ENCODE peak calls at places on chromosomes 12 and 14, in six cellular contexts. U, R, B, P, H and K are unnamed samples.

GRCh38 chr14:87131879-87132278 is 861.1 kb downstream of the GALC start:
- DNase-seq in H (no peak), U (no peak), P (no peak), B (no peak), R (no peak), K (no peak)

GRCh38 chr12:96045566-96045965 is 10.2 kb upstream of the LTA4H start:
- DNase-seq in H (peak; percentile 28), U (no peak), B (no peak), R (no peak), P (no peak), K (no peak)

GRCh38 chr12:68106660-68107059 is 52.9 kb downstream of the IFNG start:
- DNase-seq in H (no peak), R (no peak), B (no peak), U (no peak), P (no peak), K (no peak)

GRCh38 chr12:84384384-84384783 is 528.2 kb downstream of the SLC6A15 start:
- DNase-seq in R (no peak), H (no peak), B (no peak), U (no peak), P (no peak), K (no peak)

GRCh38 chr12:80925237-80925636 is 12.5 kb downstream of the LIN7A start:
- DNase-seq in R (no peak), P (no peak), H (no peak), B (no peak), U (no peak), K (no peak)

GRCh38 chr12:96261557-96261956 is 67.4 kb downstream of the ELK3 start:
- DNase-seq in B (no peak), H (no peak), R (no peak), P (no peak), U (no peak), K (no peak)

GRCh38 chr12:120037851-120038250 is 48.8 kb downstream of the BICDL1 start:
- DNase-seq in R (no peak), B (no peak), U (no peak), H (no peak), P (no peak), K (no peak)

GRCh38 chr12:88245905-88246304 is 103.8 kb downstream of the TMTC3 start:
- DNase-seq in U (no peak), H (no peak), P (no peak), B (no peak), R (no peak), K (no peak)

GRCh38 chr12:77724367-77724957 is 106.2 kb upstream of the NAV3 start:
- DNase-seq in P (no peak), U (no peak), R (no peak), B (no peak), H (no peak), K (no peak)

GRCh38 chr12:21350975-21351374 is 16.3 kb upstream of the SLCO1A2 start:
- DNase-seq in R (no peak), H (no peak), B (no peak), U (no peak), P (no peak), K (no peak)

GRCh38 chr12:53057816-53058500 is 8.1 kb downstream of the TNS2 start:
- DNase-seq in U (no peak), B (no peak), R (no peak), P (peak; percentile 84), H (no peak), K (no peak)

GRCh38 chr12:9134981-9135628 is 19.4 kb upstream of the A2M start:
- DNase-seq in B (no peak), P (no peak), R (no peak), H (no peak), U (peak; percentile 4), K (no peak)

GRCh38 chr14:38808734-38809455 is 294.1 kb downstream of the SEC23A start:
- DNase-seq in U (no peak), H (peak; percentile 86), P (no peak), B (no peak), R (no peak), K (no peak)
- TF ChIP-seq CTCF in U (no peak), H (peak; percentile 16), P (no peak), B (no peak), R (no peak), K (no peak)

GRCh38 chr12:47902131-47902639 is 2.6 kb downstream of the VDR start:
- DNase-seq in R (no peak), P (no peak), H (no peak), B (no peak), U (no peak), K (no peak)
- H3K4me3 ChIP-seq in R (no peak overlapping the region), P (no peak overlapping the region), H (peak overlapping the region; percentile 52), B (no peak overlapping the region), U (no peak overlapping the region), K (no peak overlapping the region)

GRCh38 chr14:93905623-93906022 is 21.5 kb upstream of the FAM181A start:
- DNase-seq in H (no peak), U (no peak), B (no peak), R (no peak), P (no peak), K (no peak)
- TF ChIP-seq CTCF in H (no peak), U (no peak), B (no peak), R (no peak), P (no peak), K (no peak)

GRCh38 chr14:84237881-84238280 is 1292.1 kb upstream of the FLRT2 start:
- DNase-seq in H (no peak), R (no peak), U (no peak), B (no peak), P (no peak), K (no peak)
- H3K4me3 ChIP-seq in H (no peak overlapping the region), R (no peak overlapping the region), U (no peak overlapping the region), B (no peak overlapping the region), P (no peak overlapping the region), K (no peak overlapping the region)

DNA sequence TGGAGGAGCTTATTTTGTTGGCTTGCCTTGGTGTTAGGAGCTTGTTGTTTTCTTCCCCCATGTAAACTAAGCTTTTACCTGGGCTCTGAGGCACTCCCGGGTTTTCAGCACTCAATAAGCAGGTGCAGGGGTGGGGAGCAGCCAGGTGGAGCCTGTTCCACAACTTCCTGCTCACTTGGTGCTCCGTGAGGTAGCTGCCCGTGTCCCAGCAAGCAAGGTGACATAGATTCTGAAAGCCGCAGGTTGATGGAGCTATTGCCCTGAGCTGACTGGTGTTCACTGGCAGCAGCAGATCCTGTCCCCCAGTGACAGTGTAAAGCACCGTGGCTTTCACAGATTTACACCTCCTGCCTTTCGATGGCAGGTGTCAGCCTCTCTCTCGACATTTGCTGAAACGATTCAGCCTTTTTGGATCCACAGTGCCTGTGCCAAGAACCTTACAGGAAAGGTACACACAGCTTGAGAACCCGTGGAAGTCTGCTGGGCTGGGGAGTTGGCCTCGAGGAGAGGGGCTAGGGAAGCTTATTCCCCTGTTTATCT is 295.7 kb upstream of the FKBP4 start:
- DNase-seq in H (peak; percentile 58), R (no peak), B (no peak), U (no peak), P (no peak), K (no peak)
- TF ChIP-seq CTCF in H (no peak), R (no peak), B (no peak), U (no peak), P (no peak), K (no peak)

GRCh38 chr12:64824500-64825142 is at the start of gene TBC1D30:
- DNase-seq in U (no peak), P (no peak), R (peak; percentile 80), B (peak; percentile 26), H (no peak), K (no peak)

GRCh38 chr12:64828713-64829112 is 4.3 kb downstream of the TBC1D30 start:
- DNase-seq in P (no peak), H (no peak), R (no peak), U (no peak), B (no peak), K (no peak)

GRCh38 chr12:64825143-64826011 is 930 bp downstream of the TBC1D30 start:
- DNase-seq in P (no peak), U (no peak), B (no peak), R (peak; percentile 64), H (no peak), K (no peak)

GRCh38 chr12:64824130-64824499 is 332 bp upstream of the TBC1D30 start:
- DNase-seq in P (no peak), B (no peak), H (no peak), U (no peak), R (no peak), K (no peak)

GRCh38 chr12:64826234-64826633 is 1.8 kb downstream of the TBC1D30 start:
- DNase-seq in P (no peak), B (peak; percentile 35), H (peak; percentile 64), R (peak; percentile 26), U (no peak), K (no peak)
- H3K4me3 ChIP-seq in P (no peak overlapping the region), B (no peak overlapping the region), H (no peak overlapping the region), R (no peak overlapping the region), U (no peak overlapping the region), K (no peak overlapping the region)